ENCODE peak calls at places on chromosome 22, in six cellular contexts. W, S, G, N, Z and H are unnamed samples.

GRCh38 chr22:33038131-33038772 is 19.9 kb downstream of the SYN3 start:
- DNase-seq in W (no peak), S (no peak), G (no peak), N (no peak), Z (no peak), H (no peak)

GRCh38 chr22:28885939-28886338 is 2.6 kb downstream of the ZNRF3 start:
- DNase-seq in W (no peak), S (no peak), G (no peak), N (no peak), Z (no peak), H (no peak)

GRCh38 chr22:50698546-50698945 is 25.9 kb downstream of the SHANK3 start:
- DNase-seq in W (no peak), S (no peak), G (no peak), N (no peak), Z (no peak), H (no peak)

GRCh38 chr22:39388261-39389011 is 11.1 kb upstream of the TAB1 start:
- DNase-seq in W (peak), S (peak), G (peak), N (peak), Z (peak), H (no peak)

GRCh38 chr22:50282361-50283144 is 12.4 kb upstream of the MAPK11 start:
- DNase-seq in W (no peak), S (peak), G (no peak), N (no peak), Z (no peak), H (no peak)

GRCh38 chr22:19120829-19121630 is 1.2 kb downstream of the DGCR2 start:
- DNase-seq in W (no peak), S (peak), G (no peak), N (no peak), Z (peak), H (no peak)

GRCh38 chr22:46586531-46587011 is 33.6 kb upstream of the GRAMD4 start:
- DNase-seq in W (no peak), S (no peak), G (no peak), N (no peak), Z (no peak), H (no peak)

GRCh38 chr22:29387921-29388758 is at the start of gene AP1B1:
- DNase-seq in W (peak), S (peak), G (peak), N (peak), Z (peak), H (peak)

GRCh38 chr22:50525991-50526848 is 822 bp upstream of the SCO2 start:
- DNase-seq in W (peak), S (peak), G (peak), N (peak), Z (peak), H (peak)

GRCh38 chr22:45151503-45151902 is 12.2 kb upstream of the NUP50 start:
- DNase-seq in W (no peak), S (no peak), G (no peak), N (no peak), Z (no peak), H (no peak)

GRCh38 chr22:20976291-20976877 is 5.7 kb upstream of the LZTR1 start:
- DNase-seq in W (no peak), S (no peak), G (no peak), N (no peak), Z (no peak), H (no peak)

GRCh38 chr22:39184586-39185577 is 32.4 kb upstream of the CBX7 start:
- DNase-seq in W (no peak), S (no peak), G (no peak), N (no peak), Z (peak), H (no peak)

GRCh38 chr22:44090571-44090905 is 66.4 kb downstream of the PARVB start:
- DNase-seq in W (no peak), S (no peak), G (no peak), N (no peak), Z (no peak), H (no peak)

GRCh38 chr22:44375451-44375850 is 62.7 kb upstream of the SHISAL1 start:
- DNase-seq in W (no peak), S (no peak), G (no peak), N (no peak), Z (no peak), H (no peak)

GRCh38 chr22:47030881-47031627 is 268.6 kb downstream of the TBC1D22A start:
- DNase-seq in W (no peak), S (no peak), G (no peak), N (no peak), Z (peak), H (no peak)

GRCh38 chr22:45562537-45563361 is 60.1 kb downstream of the FBLN1 start:
- DNase-seq in W (no peak), S (no peak), G (no peak), N (no peak), Z (no peak), H (no peak)

GRCh38 chr22:40070701-40071100 is 75.9 kb downstream of the FAM83F start:
- DNase-seq in W (no peak), S (peak), G (no peak), N (no peak), Z (no peak), H (no peak)

GRCh38 chr22:21009638-21010425 is 5.1 kb upstream of the P2RX6 start:
- DNase-seq in W (peak), S (peak), G (no peak), N (no peak), Z (peak), H (no peak)

GRCh38 chr22:36349726-36350125 is 38.0 kb downstream of the MYH9 start:
- DNase-seq in W (no peak), S (no peak), G (no peak), N (no peak), Z (no peak), H (no peak)

GRCh38 chr22:36391648-36392047 is 3.9 kb upstream of the MYH9 start:
- DNase-seq in W (no peak), S (no peak), G (no peak), N (no peak), Z (no peak), H (no peak)

GRCh38 chr22:31488988-31489617 is 539 bp downstream of the EIF4ENIF1 start:
- DNase-seq in W (peak), S (no peak), G (no peak), N (peak), Z (peak), H (no peak)

GRCh38 chr22:30336752-30337460 is 10.2 kb upstream of the TBC1D10A start:
- DNase-seq in W (no peak), S (no peak), G (no peak), N (no peak), Z (no peak), H (no peak)

GRCh38 chr22:36017661-36018091 is 10.9 kb downstream of the RBFOX2 start:
- DNase-seq in W (peak), S (no peak), G (no peak), N (no peak), Z (no peak), H (no peak)

GRCh38 chr22:24450600-24450999 is 23.2 kb downstream of the ADORA2A start:
- DNase-seq in W (no peak), S (no peak), G (no peak), N (no peak), Z (no peak), H (no peak)

GRCh38 chr22:37329239-37330140 is 47.2 kb downstream of the CYTH4 start:
- DNase-seq in W (no peak), S (peak), G (no peak), N (no peak), Z (no peak), H (no peak)

GRCh38 chr22:40727607-40728325 is 48.5 kb downstream of the MCHR1 start:
- DNase-seq in W (no peak), S (no peak), G (no peak), N (no peak), Z (no peak), H (no peak)

GRCh38 chr22:47997052-47997568 is 1234.7 kb downstream of the TBC1D22A start:
- DNase-seq in W (no peak), S (no peak), G (no peak), N (no peak), Z (no peak), H (no peak)

GRCh38 chr22:40364431-40364830 is 6.0 kb upstream of the SGSM3 start:
- DNase-seq in W (no peak), S (no peak), G (no peak), N (no peak), Z (no peak), H (no peak)

GRCh38 chr22:50307891-50308596 is 598 bp upstream of the PLXNB2 start:
- DNase-seq in W (no peak), S (no peak), G (no peak), N (no peak), Z (no peak), H (no peak)

GRCh38 chr22:50165438-50166123 is 5.0 kb upstream of the PANX2 start:
- DNase-seq in W (no peak), S (no peak), G (no peak), N (no peak), Z (no peak), H (no peak)

GRCh38 chr22:49449377-49449776 is 378.3 kb downstream of the BRD1 start:
- DNase-seq in W (no peak), S (no peak), G (no peak), N (no peak), Z (no peak), H (no peak)

GRCh38 chr22:19360300-19360792 is 68.8 kb upstream of the CLTCL1 start:
- DNase-seq in W (no peak), S (no peak), G (no peak), N (no peak), Z (no peak), H (no peak)

GRCh38 chr22:48253136-48253535 is 1490.7 kb downstream of the TBC1D22A start:
- DNase-seq in W (no peak), S (no peak), G (no peak), N (no peak), Z (no peak), H (no peak)

GRCh38 chr22:37218399-37218770 is 6.1 kb upstream of the SSTR3 start:
- DNase-seq in W (no peak), S (no peak), G (no peak), N (no peak), Z (no peak), H (no peak)

GRCh38 chr22:23233084-23233501 is 52.8 kb downstream of the BCR start:
- DNase-seq in W (no peak), S (no peak), G (no peak), N (no peak), Z (peak), H (no peak)

GRCh38 chr22:39239561-39240423 is 5.0 kb downstream of the PDGFB start:
- DNase-seq in W (no peak), S (peak), G (no peak), N (no peak), Z (no peak), H (no peak)

GRCh38 chr22:50656122-50657070 is 16.2 kb upstream of the SHANK3 start:
- DNase-seq in W (no peak), S (peak), G (no peak), N (no peak), Z (no peak), H (no peak)

GRCh38 chr22:39800790-39801540 is 92.6 kb downstream of the ENTHD1 start:
- DNase-seq in W (no peak), S (no peak), G (no peak), N (no peak), Z (peak), H (no peak)

GRCh38 chr22:50684501-50684900 is 11.9 kb downstream of the SHANK3 start:
- DNase-seq in W (no peak), S (no peak), G (no peak), N (no peak), Z (no peak), H (no peak)